ENCODE peak calls at places on chromosome 5, in seven cellular contexts. K, X, L, Y, M, Z and V are unnamed samples.

GRCh38 chr5:163508753-163509152 is 3.3 kb downstream of the MAT2B start:
- DNase-seq in Y (no peak), X (no peak), Z (no peak), L (no peak), M (no peak), K (no peak), V (no peak)

GRCh38 chr5:166166071-166166470 is 2125.4 kb upstream of the WWC1 start:
- DNase-seq in M (no peak), K (no peak), Z (no peak), Y (no peak), L (no peak), X (no peak), V (no peak)

GRCh38 chr5:133824661-133825254 is 143.7 kb downstream of the C5orf15 start:
- DNase-seq in Z (peak), M (no peak), Y (no peak), L (no peak), X (no peak), K (no peak), V (no peak)

GRCh38 chr5:15694694-15695093 is 194.7 kb downstream of the FBXL7 start:
- DNase-seq in K (no peak), X (no peak), M (no peak), Y (no peak), L (no peak), Z (peak), V (no peak)

GRCh38 chr5:51651476-51651875 is 268.2 kb downstream of the ISL1 start:
- DNase-seq in K (no peak), M (no peak), Z (no peak), X (no peak), Y (no peak), L (no peak), V (no peak)

GRCh38 chr5:169065400-169065799 is 235.5 kb downstream of the SLIT3 start:
- DNase-seq in K (no peak), Z (no peak), Y (no peak), L (no peak), X (no peak), M (no peak), V (no peak)

GRCh38 chr5:9733456-9733855 is 103.3 kb upstream of the TAS2R1 start:
- DNase-seq in L (no peak), K (no peak), Z (peak), M (no peak), X (no peak), Y (no peak), V (no peak)

GRCh38 chr5:120677481-120677880 is 213.4 kb downstream of the PRR16 start:
- DNase-seq in L (no peak), Z (no peak), K (no peak), Y (no peak), X (no peak), M (no peak), V (no peak)

GRCh38 chr5:21236104-21236503 is 1248.1 kb upstream of the CDH18 start:
- DNase-seq in Y (no peak), X (no peak), Z (no peak), M (no peak), K (no peak), L (no peak), V (no peak)

GRCh38 chr5:141260458-141261237 is 15.5 kb downstream of the PCDHB15 start:
- DNase-seq in Y (no peak), M (no peak), K (no peak), L (no peak), Z (peak), X (no peak), V (no peak)

GRCh38 chr5:95788493-95788892 is 34.0 kb downstream of the GLRX start:
- DNase-seq in K (no peak), L (no peak), Z (no peak), X (no peak), Y (no peak), M (no peak), V (no peak)

GRCh38 chr5:152102057-152102456 is 177.4 kb upstream of the GLRA1 start:
- DNase-seq in K (no peak), Y (no peak), L (no peak), Z (no peak), X (no peak), M (no peak), V (no peak)

GRCh38 chr5:159178978-159179377 is 30.4 kb downstream of the RNF145 start:
- DNase-seq in M (no peak), Z (peak), Y (no peak), K (no peak), X (no peak), L (no peak), V (no peak)

GRCh38 chr5:1013238-1013947 is 4.8 kb downstream of the NKD2 start:
- DNase-seq in K (no peak), X (no peak), Z (peak), Y (no peak), L (no peak), M (no peak), V (no peak)